ENCODE peak calls at places on chromosomes 12 and 14, in nine cellular contexts. B is posterior vena cava; I is iPS DF 6.9; Q is stimulated activated CD4-positive, alpha-beta T cell treated with anti-CD3 and anti-CD28 coated beads, Interleukin-15, amount 100 ng/mL, for 1 hour; G is HT1080; K is RPMI7951; J is astrocyte of the spinal cord; C is hepatocyte; W is Calu3. D is an unnamed sample.
A peak's percentile ranks its signal among the peaks of the same experiment; 100 is the strongest.

GRCh38 chr14:53793790-53794560 is 162.7 kb downstream of the BMP4 start:
- DNase-seq in B (no peak), I (no peak), Q (no peak), G (no peak), K (no peak), J (peak; percentile 30), C (no peak), W (no peak), D (no peak)

GRCh38 chr12:50986961-50987737 is 34.8 kb downstream of the HIGD1C start:
- DNase-seq in B (no peak), I (no peak), Q (no peak), G (peak; percentile 52), K (peak; percentile 39), J (peak; percentile 64), C (peak; percentile 83), W (peak; percentile 27), D (peak; percentile 54)

GRCh38 chr14:77303417-77304156 is 17.1 kb downstream of the POMT2 start:
- DNase-seq in B (no peak), I (no peak), Q (no peak), G (peak; percentile 95), K (peak; percentile 89), J (peak; percentile 95), C (peak; percentile 89), W (peak; percentile 62), D (no peak)

GRCh38 chr12:111143216-111143756 is 222.9 kb upstream of the MYL2 start:
- DNase-seq in B (no peak), I (no peak), Q (no peak), G (no peak), K (no peak), J (no peak), C (no peak), W (no peak), D (no peak)

GRCh38 chr12:114902665-114903393 is 218.9 kb upstream of the TBX3 start:
- DNase-seq in B (no peak), I (no peak), Q (no peak), G (peak; percentile 74), K (peak; percentile 36), J (peak; percentile 90), C (peak; percentile 71), W (no peak), D (no peak)

GRCh38 chr12:124739953-124740561 is 123.6 kb downstream of the SCARB1 start:
- DNase-seq in B (no peak), I (no peak), Q (no peak), G (no peak), K (peak; percentile 39), J (no peak), C (no peak), W (no peak), D (no peak)

GRCh38 chr14:19823765-19824164 is 20.2 kb downstream of the OR4N2 start:
- DNase-seq in B (no peak), I (no peak), Q (no peak), G (peak; percentile 82), K (peak; percentile 79), J (no peak), C (no peak), W (no peak), D (no peak)

GRCh38 chr12:3882896-3883564 is 9.8 kb upstream of the PARP11 start:
- DNase-seq in B (no peak), I (no peak), Q (no peak), G (peak; percentile 23), K (peak; percentile 29), J (peak; percentile 1), C (peak; percentile 48), W (no peak), D (peak; percentile 37)

GRCh38 chr14:104362761-104363605 is 216.6 kb upstream of the C14orf180 start:
- DNase-seq in B (peak; percentile 55), I (no peak), Q (no peak), G (no peak), K (no peak), J (no peak), C (no peak), W (no peak), D (no peak)

GRCh38 chr12:128982134-128982533 is 128.9 kb downstream of the GLT1D1 start:
- DNase-seq in B (no peak), I (no peak), Q (no peak), G (no peak), K (no peak), J (no peak), C (no peak), W (no peak), D (no peak)

GRCh38 chr14:92471919-92472318 is 41.7 kb upstream of the RIN3 start:
- DNase-seq in B (no peak), I (peak; percentile 45), Q (no peak), G (peak; percentile 89), K (peak; percentile 95), J (peak; percentile 88), C (peak; percentile 84), W (peak; percentile 70), D (no peak)

GRCh38 chr14:64708148-64709004 is 4.2 kb downstream of the PLEKHG3 start:
- DNase-seq in B (no peak), I (no peak), Q (no peak), G (peak; percentile 90), K (no peak), J (no peak), C (peak; percentile 87), W (peak; percentile 82), D (peak; percentile 77)

GRCh38 chr12:75658826-75659823 is 147.7 kb upstream of the KRR1 start:
- DNase-seq in B (no peak), I (no peak), Q (no peak), G (peak; percentile 94), K (peak; percentile 91), J (peak; percentile 90), C (no peak), W (no peak), D (no peak)

GRCh38 chr12:31369712-31370521 is 44.0 kb upstream of the SINHCAF start:
- DNase-seq in B (no peak), I (no peak), Q (no peak), G (no peak), K (no peak), J (peak; percentile 50), C (peak; percentile 73), W (no peak), D (no peak)

GRCh38 chr12:50283230-50283923 is at the start of gene LIMA1:
- DNase-seq in B (peak; percentile 97), I (peak; percentile 87), Q (peak; percentile 87), G (peak; percentile 61), K (peak; percentile 84), J (peak; percentile 76), C (peak; percentile 96), W (peak; percentile 94), D (peak; percentile 81)

GRCh38 chr12:130826151-130826801 is 12.8 kb downstream of the STX2 start:
- DNase-seq in B (no peak), I (peak; percentile 64), Q (peak; percentile 58), G (peak; percentile 51), K (no peak), J (peak; percentile 39), C (peak; percentile 48), W (peak; percentile 75), D (peak; percentile 15)

GRCh38 chr14:23068792-23069412 is 11.6 kb upstream of the CDH24 start:
- DNase-seq in B (peak; percentile 86), I (peak; percentile 93), Q (peak; percentile 30), G (peak; percentile 92), K (peak; percentile 87), J (peak; percentile 92), C (peak; percentile 94), W (peak; percentile 82), D (peak; percentile 87)

GRCh38 chr14:61956517-61956916 is 194.3 kb downstream of the SNAPC1 start:
- DNase-seq in B (no peak), I (no peak), Q (no peak), G (no peak), K (no peak), J (no peak), C (no peak), W (no peak), D (no peak)

GRCh38 chr12:32811686-32812392 is 56.1 kb upstream of the YARS2 start:
- DNase-seq in B (no peak), I (no peak), Q (no peak), G (peak; percentile 45), K (peak; percentile 1), J (no peak), C (no peak), W (no peak), D (no peak)

GRCh38 chr14:73878436-73878835 is 8.2 kb upstream of the ZNF410 start:
- DNase-seq in B (no peak), I (no peak), Q (no peak), G (no peak), K (peak; percentile 47), J (peak; percentile 34), C (no peak), W (no peak), D (no peak)

GRCh38 chr12:67193705-67194104 is 75.5 kb upstream of the CAND1 start:
- DNase-seq in B (no peak), I (peak; percentile 22), Q (no peak), G (peak; percentile 16), K (peak; percentile 2), J (peak; percentile 27), C (peak; percentile 65), W (peak; percentile 39), D (peak; percentile 24)

GRCh38 chr12:130195369-130195768 is 33.1 kb downstream of the FZD10 start:
- DNase-seq in B (no peak), I (no peak), Q (no peak), G (no peak), K (no peak), J (no peak), C (no peak), W (no peak), D (no peak)

GRCh38 chr12:122835693-122836026 is 403 bp downstream of the HIP1R start:
- DNase-seq in B (peak; percentile 72), I (no peak), Q (no peak), G (no peak), K (no peak), J (no peak), C (peak; percentile 76), W (peak; percentile 53), D (no peak)